ENCODE peak calls at places on chromosome 13, in seven cellular contexts. G is stimulated activated CD8-positive, alpha-beta memory T cell treated with anti-CD3 and anti-CD28 coated beads, Interleukin-4, amount 100 ng/mL, for 24 hours; T is NCI-H1092; P is RWPE1; J is EL; N is stimulated activated CD4-positive, alpha-beta T cell treated with anti-CD3 and anti-CD28 coated beads, TNF-alpha, amount 100 ng/mL, for 1 hour; D is GM12892. C is an unnamed sample.

GRCh38 chr13:95615539-95615938 is 29.0 kb downstream of the DZIP1 start:
- DNase-seq in N (no peak), T (no peak), P (no peak), G (no peak), D (no peak), J (no peak), C (no peak)

GRCh38 chr13:32932376-32932775 is 83.8 kb upstream of the KL start:
- DNase-seq in G (no peak), N (no peak), P (no peak), J (no peak), D (no peak), T (no peak), C (no peak)

GRCh38 chr13:49021953-49022352 is 46.2 kb downstream of the FNDC3A start:
- DNase-seq in T (no peak), N (no peak), G (no peak), P (no peak), J (no peak), D (no peak), C (no peak)

GRCh38 chr13:70756088-70756487 is 647.8 kb upstream of the KLHL1 start:
- DNase-seq in N (no peak), P (no peak), J (no peak), G (no peak), T (no peak), D (no peak), C (no peak)

GRCh38 chr13:44801990-44802389 is 187.3 kb downstream of the NUFIP1 start:
- DNase-seq in D (no peak), J (peak; percentile 82), N (no peak), G (no peak), P (peak; percentile 84), T (no peak), C (no peak)

GRCh38 chr13:111262281-111262680 is 58.2 kb upstream of the TEX29 start:
- DNase-seq in N (no peak), D (no peak), G (no peak), J (no peak), P (no peak), T (no peak), C (no peak)

GRCh38 chr13:51906581-51906980 is 44.8 kb downstream of the CCDC70 start:
- DNase-seq in J (no peak), N (no peak), D (no peak), T (peak; percentile 12), P (no peak), G (no peak), C (no peak)

GRCh38 chr13:99432637-99433542 is 68.4 kb upstream of the TM9SF2 start:
- DNase-seq in T (no peak), D (peak; percentile 62), N (peak; percentile 67), G (peak; percentile 82), P (peak; percentile 37), J (peak; percentile 83), C (peak; percentile 24)

C was measured in AG04449.